ENCODE peak calls at places on chromosome 1, in eight cellular contexts. One of them, this sample, is unnamed.

GRCh38 chr1:55275151-55275748 is 60.1 kb upstream of the USP24 start:
- DNase-seq in mammary epithelial cell: peak
- DNase-seq in mucosa of descending colon: peak
- DNase-seq in H9: no peak
- DNase-seq in vagina: no peak
- DNase-seq in cardiac fibroblast: no peak
- DNase-seq in uterus: no peak
- DNase-seq in foreskin fibroblast: peak
- DNase-seq in this sample: no peak

GRCh38 chr1:225871374-225872074 is 10.7 kb downstream of the TMEM63A start:
- DNase-seq in mammary epithelial cell: no peak
- DNase-seq in mucosa of descending colon: no peak
- DNase-seq in H9: no peak
- DNase-seq in vagina: no peak
- DNase-seq in cardiac fibroblast: no peak
- DNase-seq in uterus: no peak
- DNase-seq in foreskin fibroblast: peak
- DNase-seq in this sample: no peak

GRCh38 chr1:22349302-22350043 is 102.2 kb upstream of the ZBTB40 start:
- DNase-seq in mammary epithelial cell: no peak
- DNase-seq in mucosa of descending colon: no peak
- DNase-seq in H9: no peak
- DNase-seq in vagina: no peak
- DNase-seq in cardiac fibroblast: no peak
- DNase-seq in uterus: no peak
- DNase-seq in foreskin fibroblast: no peak
- DNase-seq in this sample: no peak

GRCh38 chr1:84428220-84428619 is 29.9 kb downstream of the DNASE2B start:
- DNase-seq in mammary epithelial cell: no peak
- DNase-seq in mucosa of descending colon: no peak
- DNase-seq in H9: no peak
- DNase-seq in vagina: no peak
- DNase-seq in cardiac fibroblast: no peak
- DNase-seq in uterus: no peak
- DNase-seq in foreskin fibroblast: no peak
- DNase-seq in this sample: no peak

GRCh38 chr1:235557495-235557894 is 53.2 kb upstream of the B3GALNT2 start:
- DNase-seq in mammary epithelial cell: no peak
- DNase-seq in mucosa of descending colon: peak
- DNase-seq in H9: peak
- DNase-seq in vagina: no peak
- DNase-seq in cardiac fibroblast: no peak
- DNase-seq in uterus: no peak
- DNase-seq in foreskin fibroblast: no peak
- DNase-seq in this sample: no peak

GRCh38 chr1:208115924-208116614 is 128.1 kb downstream of the PLXNA2 start:
- DNase-seq in mammary epithelial cell: no peak
- DNase-seq in mucosa of descending colon: no peak
- DNase-seq in H9: no peak
- DNase-seq in vagina: no peak
- DNase-seq in cardiac fibroblast: no peak
- DNase-seq in uterus: no peak
- DNase-seq in foreskin fibroblast: no peak
- DNase-seq in this sample: no peak

GRCh38 chr1:110187139-110187890 is 22.8 kb upstream of the KCNC4 start:
- DNase-seq in mammary epithelial cell: peak
- DNase-seq in mucosa of descending colon: no peak
- DNase-seq in H9: no peak
- DNase-seq in vagina: no peak
- DNase-seq in cardiac fibroblast: peak
- DNase-seq in uterus: no peak
- DNase-seq in foreskin fibroblast: peak
- DNase-seq in this sample: no peak

GRCh38 chr1:205626216-205626615 is 5.6 kb downstream of the ELK4 start:
- DNase-seq in mammary epithelial cell: no peak
- DNase-seq in mucosa of descending colon: no peak
- DNase-seq in H9: no peak
- DNase-seq in vagina: no peak
- DNase-seq in cardiac fibroblast: no peak
- DNase-seq in uterus: no peak
- DNase-seq in foreskin fibroblast: no peak
- DNase-seq in this sample: no peak

GRCh38 chr1:39699419-39699818 is 8.2 kb upstream of the HPCAL4 start:
- DNase-seq in mammary epithelial cell: no peak
- DNase-seq in mucosa of descending colon: no peak
- DNase-seq in H9: no peak
- DNase-seq in vagina: no peak
- DNase-seq in cardiac fibroblast: no peak
- DNase-seq in uterus: no peak
- DNase-seq in foreskin fibroblast: no peak
- DNase-seq in this sample: no peak

GRCh38 chr1:7967206-7967605 is 5.7 kb downstream of the PARK7 start:
- DNase-seq in mammary epithelial cell: no peak
- DNase-seq in mucosa of descending colon: no peak
- DNase-seq in H9: no peak
- DNase-seq in vagina: no peak
- DNase-seq in cardiac fibroblast: no peak
- DNase-seq in uterus: no peak
- DNase-seq in foreskin fibroblast: no peak
- DNase-seq in this sample: no peak

GRCh38 chr1:155318082-155318481 is 2.6 kb upstream of the RUSC1 start:
- DNase-seq in mammary epithelial cell: no peak
- DNase-seq in mucosa of descending colon: no peak
- DNase-seq in H9: no peak
- DNase-seq in vagina: no peak
- DNase-seq in cardiac fibroblast: no peak
- DNase-seq in uterus: no peak
- DNase-seq in foreskin fibroblast: no peak
- DNase-seq in this sample: no peak

GRCh38 chr1:155320661-155321576 is at the start of gene RUSC1:
- DNase-seq in mammary epithelial cell: no peak
- DNase-seq in mucosa of descending colon: peak
- DNase-seq in H9: peak
- DNase-seq in vagina: no peak
- DNase-seq in cardiac fibroblast: peak
- DNase-seq in uterus: peak
- DNase-seq in foreskin fibroblast: peak
- DNase-seq in this sample: peak

GRCh38 chr1:155321577-155322497 is 1.1 kb downstream of the RUSC1 start:
- DNase-seq in mammary epithelial cell: peak
- DNase-seq in mucosa of descending colon: no peak
- DNase-seq in H9: peak
- DNase-seq in vagina: no peak
- DNase-seq in cardiac fibroblast: no peak
- DNase-seq in uterus: peak
- DNase-seq in foreskin fibroblast: peak
- DNase-seq in this sample: no peak

GRCh38 chr1:155319536-155319935 is 1.2 kb upstream of the RUSC1 start:
- DNase-seq in mammary epithelial cell: no peak
- DNase-seq in mucosa of descending colon: no peak
- DNase-seq in H9: no peak
- DNase-seq in vagina: no peak
- DNase-seq in cardiac fibroblast: no peak
- DNase-seq in uterus: no peak
- DNase-seq in foreskin fibroblast: no peak
- DNase-seq in this sample: no peak

GRCh38 chr1:155320252-155320651 is 442 bp upstream of the RUSC1 start:
- DNase-seq in mammary epithelial cell: no peak
- DNase-seq in mucosa of descending colon: no peak
- DNase-seq in H9: no peak
- DNase-seq in vagina: no peak
- DNase-seq in cardiac fibroblast: no peak
- DNase-seq in uterus: no peak
- DNase-seq in foreskin fibroblast: no peak
- DNase-seq in this sample: no peak
- TF ChIP-seq CTCF in mammary epithelial cell: no peak
- TF ChIP-seq CTCF in mucosa of descending colon: no peak
- TF ChIP-seq CTCF in H9: no peak
- TF ChIP-seq CTCF in vagina: no peak
- TF ChIP-seq CTCF in cardiac fibroblast: no peak
- TF ChIP-seq CTCF in uterus: no peak
- TF ChIP-seq CTCF in foreskin fibroblast: no peak
- TF ChIP-seq CTCF in this sample: no peak

DNA sequence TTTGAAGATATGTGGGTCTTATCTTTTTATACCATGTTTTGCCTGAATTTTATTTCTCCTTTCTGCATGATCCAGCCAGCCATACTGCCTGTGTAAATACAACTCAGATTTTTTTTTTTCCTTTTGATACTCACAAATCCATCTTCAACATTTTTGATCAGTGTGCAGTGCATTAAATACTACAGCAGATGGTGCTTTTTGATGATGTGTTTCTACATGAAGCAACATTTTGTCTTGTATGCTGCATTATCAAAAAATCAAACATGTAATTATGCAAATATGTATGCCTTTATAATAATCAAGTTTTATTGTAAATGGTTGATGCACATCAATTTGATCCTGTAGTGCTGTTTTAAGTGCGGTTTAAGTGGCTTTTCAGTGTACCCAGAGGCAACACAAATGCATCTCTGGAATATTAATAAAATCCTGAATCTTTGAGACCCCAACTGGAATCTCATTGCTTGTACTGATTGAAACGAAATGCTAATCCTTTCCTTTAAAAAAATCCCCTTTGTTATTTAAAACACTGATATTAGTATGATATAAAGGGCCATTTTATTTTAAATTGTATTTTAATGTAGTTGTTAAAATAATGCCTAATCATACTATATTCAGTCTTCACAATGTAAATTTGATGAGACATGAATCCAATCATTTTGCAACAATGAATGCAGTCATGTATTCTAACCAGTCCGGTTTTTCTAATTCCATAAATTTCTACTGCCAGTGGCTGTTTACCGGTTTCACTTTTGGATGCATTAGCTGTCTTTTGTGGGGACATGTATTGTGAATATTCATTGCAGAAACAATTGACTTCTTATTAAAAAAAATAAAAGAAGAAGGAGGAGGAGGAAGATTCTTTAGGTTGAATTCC is 625.2 kb upstream of the PTBP2 start:
- DNase-seq in mammary epithelial cell: no peak
- DNase-seq in mucosa of descending colon: no peak
- DNase-seq in H9: no peak
- DNase-seq in vagina: no peak
- DNase-seq in cardiac fibroblast: no peak
- DNase-seq in uterus: no peak
- DNase-seq in foreskin fibroblast: no peak
- DNase-seq in this sample: no peak
- TF ChIP-seq CTCF in mammary epithelial cell: no peak
- TF ChIP-seq CTCF in mucosa of descending colon: no peak
- TF ChIP-seq CTCF in H9: no peak
- TF ChIP-seq CTCF in vagina: no peak
- TF ChIP-seq CTCF in cardiac fibroblast: no peak
- TF ChIP-seq CTCF in uterus: no peak
- TF ChIP-seq CTCF in foreskin fibroblast: no peak
- TF ChIP-seq CTCF in this sample: no peak

GRCh38 chr1:35192056-35192852 is 691 bp downstream of the SFPQ start:
- DNase-seq in mammary epithelial cell: peak
- DNase-seq in mucosa of descending colon: peak
- DNase-seq in H9: peak
- DNase-seq in vagina: no peak
- DNase-seq in cardiac fibroblast: peak
- DNase-seq in uterus: peak
- DNase-seq in foreskin fibroblast: peak
- DNase-seq in this sample: peak
- TF ChIP-seq CTCF in mammary epithelial cell: no peak
- TF ChIP-seq CTCF in mucosa of descending colon: peak
- TF ChIP-seq CTCF in H9: peak
- TF ChIP-seq CTCF in vagina: no peak
- TF ChIP-seq CTCF in cardiac fibroblast: no peak
- TF ChIP-seq CTCF in uterus: peak
- TF ChIP-seq CTCF in foreskin fibroblast: no peak
- TF ChIP-seq CTCF in this sample: no peak

GRCh38 chr1:184622136-184622823 is 132.4 kb downstream of the EDEM3 start:
- DNase-seq in mammary epithelial cell: peak
- DNase-seq in mucosa of descending colon: peak
- DNase-seq in H9: no peak
- DNase-seq in vagina: peak
- DNase-seq in cardiac fibroblast: peak
- DNase-seq in uterus: peak
- DNase-seq in foreskin fibroblast: peak
- DNase-seq in this sample: no peak
- TF ChIP-seq CTCF in mammary epithelial cell: no peak
- TF ChIP-seq CTCF in mucosa of descending colon: no peak
- TF ChIP-seq CTCF in H9: no peak
- TF ChIP-seq CTCF in vagina: no peak
- TF ChIP-seq CTCF in cardiac fibroblast: no peak
- TF ChIP-seq CTCF in uterus: no peak
- TF ChIP-seq CTCF in foreskin fibroblast: no peak
- TF ChIP-seq CTCF in this sample: no peak